ENCODE peak calls at places on chromosomes 6 and 20, in six cellular contexts. R is A549, C is transverse colon, D is HepG2, J is tibial nerve, W is stomach. Y is an unnamed sample.

GRCh38 chr20:24153101-24154040 is 164.8 kb upstream of the GGTLC1 start:
- DNase-seq in R (no peak), J (no peak), W (no peak), D (no peak), C (no peak), Y (no peak)

GRCh38 chr20:49291200-49291599 is 13.3 kb upstream of the ZNFX1 start:
- DNase-seq in D (no peak), R (no peak), J (no peak), C (no peak), W (no peak), Y (no peak)

GRCh38 chr6:164344801-164345291 is 930.3 kb downstream of the QKI start:
- DNase-seq in J (peak; percentile 27), W (no peak), C (no peak), D (no peak), R (no peak), Y (no peak)

GRCh38 chr20:53081916-53082863 is 110.0 kb downstream of the TSHZ2 start:
- DNase-seq in J (no peak), C (no peak), D (peak; percentile 95), W (no peak), R (no peak), Y (no peak)

GRCh38 chr6:32906539-32906938 is 34.3 kb downstream of the HLA-DMB start:
- DNase-seq in W (no peak), C (no peak), J (no peak), D (no peak), R (no peak), Y (no peak)

GRCh38 chr20:45832619-45833018 is 980 bp upstream of the SNX21 start:
- DNase-seq in D (no peak), R (no peak), J (no peak), W (no peak), C (no peak), Y (no peak)

GRCh38 chr20:56414842-56415765 is 3.0 kb downstream of the CASS4 start:
- DNase-seq in R (no peak), D (no peak), W (no peak), C (no peak), J (no peak), Y (no peak)

GRCh38 chr6:160132776-160133338 is 11.2 kb downstream of the SLC22A1 start:
- DNase-seq in C (no peak), D (no peak), W (peak; percentile 20), R (no peak), J (no peak), Y (no peak)

GRCh38 chr6:18307006-18307405 is 42.7 kb upstream of the DEK start:
- DNase-seq in D (no peak), W (no peak), C (no peak), J (no peak), R (no peak), Y (no peak)

GRCh38 chr20:1652104-1652503 is 5.5 kb downstream of the SIRPG start:
- DNase-seq in C (no peak), W (no peak), J (no peak), D (no peak), R (no peak), Y (no peak)

GRCh38 chr6:13711384-13711725 is 280 bp downstream of the RANBP9 start:
- DNase-seq in W (no peak), C (no peak), D (no peak), J (no peak), R (no peak), Y (no peak)

DNA sequence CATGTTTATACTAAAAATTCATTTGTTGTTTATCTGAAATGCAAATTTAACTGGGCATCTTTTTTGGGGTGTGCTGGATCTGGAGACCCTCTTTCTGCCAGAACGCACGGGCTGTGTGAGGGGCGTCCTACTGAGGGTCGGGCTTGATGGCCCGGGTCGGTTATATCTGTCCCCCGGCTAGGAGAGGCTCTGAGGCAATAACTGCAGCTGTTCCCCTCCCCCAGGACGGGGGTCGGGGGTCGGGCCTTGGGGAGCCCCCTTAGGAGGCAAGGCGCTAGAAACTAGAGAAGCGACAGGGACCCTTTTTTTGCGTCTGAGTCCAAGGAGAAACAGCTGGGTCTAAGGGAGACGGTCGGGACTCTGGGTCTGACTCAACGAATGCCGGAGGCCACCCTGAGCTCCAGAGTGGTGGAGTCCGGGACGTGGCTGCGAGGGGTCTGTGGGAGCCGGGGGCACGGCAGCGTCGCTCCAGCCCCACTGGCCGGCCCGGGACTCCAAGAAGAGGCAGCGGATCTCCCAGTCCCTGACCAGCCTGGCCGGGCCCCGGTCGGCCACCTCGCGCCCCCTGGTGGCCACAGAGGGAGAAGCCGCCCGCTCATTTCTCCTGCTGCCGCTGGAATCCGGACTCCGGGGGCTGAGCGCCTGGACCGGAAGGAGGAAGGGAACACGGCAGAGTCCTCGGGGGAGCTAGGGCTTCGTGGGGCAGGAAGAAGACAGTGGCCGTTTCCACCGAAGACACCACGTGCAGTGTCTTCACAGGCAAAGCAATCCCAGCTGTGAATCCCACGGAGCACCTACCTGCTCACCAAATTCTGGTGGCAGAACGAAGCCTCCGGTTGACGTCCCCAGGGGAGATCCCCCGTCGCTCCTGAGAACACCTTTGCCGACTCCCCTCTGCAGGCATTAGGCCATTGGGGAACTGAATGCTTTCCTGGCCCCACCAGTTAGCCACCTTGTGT is 24.0 kb upstream of the SCML4 start:
- DNase-seq in D (peak; percentile 58), R (peak; percentile 69), J (peak; percentile 74), W (peak; percentile 90), C (peak; percentile 88), Y (peak; percentile 88)
- TF ChIP-seq POLR2A in D (no peak), R (peak; percentile 29), J (no peak), W (no peak), C (no peak), Y (no peak)

GRCh38 chr6:34587325-34587724 is 31.2 kb upstream of the SPDEF start:
- DNase-seq in R (no peak), D (no peak), W (no peak), J (no peak), C (peak; percentile 35), Y (no peak)
- TF ChIP-seq EP300 in R (no peak), D (no peak), W (no peak), J (no peak), C (no peak), Y (no peak)

GRCh38 chr6:84554069-84554468 is 210.3 kb downstream of the TBX18 start:
- DNase-seq in C (no peak), J (peak; percentile 16), R (no peak), D (no peak), W (no peak), Y (no peak)

GRCh38 chr6:84556541-84557335 is 207.7 kb downstream of the TBX18 start:
- DNase-seq in J (no peak), R (no peak), C (no peak), D (no peak), W (no peak), Y (no peak)

GRCh38 chr6:84553527-84553926 is 210.9 kb downstream of the TBX18 start:
- DNase-seq in J (no peak), R (no peak), C (no peak), W (no peak), D (no peak), Y (no peak)

GRCh38 chr6:84551797-84552196 is 212.6 kb downstream of the TBX18 start:
- DNase-seq in D (no peak), W (no peak), J (no peak), C (no peak), R (no peak), Y (no peak)

GRCh38 chr6:84554706-84555105 is 209.7 kb downstream of the TBX18 start:
- DNase-seq in D (no peak), W (no peak), C (no peak), R (no peak), J (no peak), Y (no peak)
- TF ChIP-seq CTCF in D (no peak), W (no peak), C (no peak), R (no peak), J (no peak), Y (no peak)

GRCh38 chr20:51609251-51609650 is 66.7 kb upstream of the NFATC2 start:
- DNase-seq in D (no peak), C (no peak), W (no peak), R (no peak), J (no peak), Y (no peak)
- TF ChIP-seq POLR2A in D (no peak), C (no peak), W (no peak), R (no peak), J (no peak), Y (no peak)

DNA sequence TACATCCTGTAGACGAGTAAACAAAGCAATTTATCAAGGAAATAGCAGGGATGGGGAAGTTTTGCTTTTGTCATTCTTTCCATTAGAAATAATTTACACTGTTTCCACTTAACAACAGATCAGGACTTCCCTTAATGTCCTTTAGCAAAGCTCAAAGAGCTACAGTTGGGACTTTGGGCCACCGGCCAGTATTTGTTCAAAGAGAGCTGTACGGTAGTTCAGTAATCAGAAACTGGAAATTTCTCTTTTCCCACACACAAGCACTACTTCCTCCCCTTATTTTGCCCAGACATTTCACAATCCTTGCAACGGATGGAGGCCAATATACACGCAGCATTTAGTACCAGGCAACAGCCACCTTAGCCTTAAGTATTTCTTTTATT is 12.1 kb upstream of the HINT3 start:
- DNase-seq in D (peak; percentile 98), C (peak; percentile 78), W (peak; percentile 90), J (peak; percentile 68), R (no peak), Y (peak; percentile 73)
- TF ChIP-seq EP300 in D (peak; percentile 82), C (no peak), W (no peak), J (no peak), R (peak; percentile 71), Y (no peak)

GRCh38 chr20:44471481-44471882 is 4.2 kb upstream of the TTPAL start:
- DNase-seq in J (no peak), W (no peak), C (no peak), R (no peak), D (peak; percentile 86), Y (no peak)
- TF ChIP-seq CTCF in J (peak; percentile 51), W (no peak), C (peak; percentile 57), R (peak; percentile 59), D (peak; percentile 99), Y (no peak)

GRCh38 chr6:116215414-116215813 is 38.5 kb downstream of the TSPYL4 start:
- DNase-seq in R (no peak), J (no peak), C (no peak), W (no peak), D (no peak), Y (no peak)

GRCh38 chr6:116220172-116220571 is 33.7 kb downstream of the TSPYL4 start:
- DNase-seq in J (no peak), W (no peak), D (no peak), R (no peak), C (no peak), Y (no peak)

GRCh38 chr6:116218866-116219265 is 35.0 kb downstream of the TSPYL4 start:
- DNase-seq in C (no peak), J (no peak), D (no peak), R (no peak), W (no peak), Y (no peak)

GRCh38 chr6:116218172-116218633 is 35.7 kb downstream of the TSPYL4 start:
- DNase-seq in D (no peak), C (no peak), R (no peak), J (no peak), W (no peak), Y (no peak)

GRCh38 chr6:116217069-116217468 is 36.8 kb downstream of the TSPYL4 start:
- DNase-seq in C (no peak), R (peak; percentile 3), D (peak; percentile 56), J (no peak), W (no peak), Y (no peak)
- TF ChIP-seq POLR2A in C (no peak), R (no peak), D (no peak), J (no peak), W (no peak), Y (no peak)

GRCh38 chr6:118536478-118536877 is 11.6 kb upstream of the PLN start:
- DNase-seq in D (no peak), C (no peak), J (no peak), W (no peak), R (no peak), Y (no peak)
- TF ChIP-seq EP300 in D (no peak), C (no peak), J (no peak), W (no peak), R (no peak), Y (no peak)

Y was measured in ovary.